ENCODE peak calls at places on chromosomes 13 and 19, in seven cellular contexts. J, Y, F, U, N, L and T are unnamed samples.

GRCh38 chr13:37602743-37603381 is 4.3 kb upstream of the POSTN start:
- DNase-seq in J (no peak), Y (no peak), F (no peak), U (no peak), N (no peak), L (no peak), T (no peak)

GRCh38 chr13:98880673-98881072 is 97.2 kb downstream of the DOCK9 start:
- DNase-seq in J (no peak), Y (no peak), F (no peak), U (no peak), N (no peak), L (no peak), T (no peak)

GRCh38 chr13:98293570-98294142 is 116.6 kb upstream of the RNF113B start:
- DNase-seq in J (no peak), Y (no peak), F (no peak), U (no peak), N (no peak), L (no peak), T (no peak)

GRCh38 chr13:112255550-112256120 is 120.5 kb upstream of the SPACA7 start:
- DNase-seq in J (no peak), Y (peak), F (no peak), U (no peak), N (no peak), L (no peak), T (no peak)

GRCh38 chr19:31659897-31660210 is 310.6 kb upstream of the TSHZ3 start:
- DNase-seq in J (no peak), Y (no peak), F (no peak), U (no peak), N (no peak), L (no peak), T (no peak)

GRCh38 chr13:72341904-72342303 is 385.5 kb downstream of the MZT1 start:
- DNase-seq in J (no peak), Y (no peak), F (no peak), U (no peak), N (no peak), L (no peak), T (no peak)

GRCh38 chr19:55441692-55442321 is 1.3 kb downstream of the SHISA7 start:
- DNase-seq in J (no peak), Y (no peak), F (no peak), U (peak), N (no peak), L (no peak), T (no peak)

GRCh38 chr13:48906200-48906599 is 69.5 kb upstream of the FNDC3A start:
- DNase-seq in J (no peak), Y (no peak), F (no peak), U (no peak), N (no peak), L (no peak), T (no peak)

GRCh38 chr19:32404213-32404938 is 1.2 kb upstream of the DPY19L3 start:
- DNase-seq in J (no peak), Y (no peak), F (no peak), U (no peak), N (no peak), L (no peak), T (no peak)

GRCh38 chr13:112703935-112704633 is 14.2 kb downstream of the ATP11A start:
- DNase-seq in J (no peak), Y (no peak), F (no peak), U (no peak), N (no peak), L (no peak), T (no peak)

GRCh38 chr13:86051134-86052103 is 252.2 kb upstream of the SLITRK6 start:
- DNase-seq in J (no peak), Y (no peak), F (no peak), U (no peak), N (no peak), L (no peak), T (no peak)

GRCh38 chr13:33016414-33017409 is at the start of gene KL:
- DNase-seq in J (peak), Y (peak), F (no peak), U (no peak), N (peak), L (peak), T (peak)

GRCh38 chr13:49400755-49401659 is 42.9 kb downstream of the CAB39L start:
- DNase-seq in J (no peak), Y (no peak), F (no peak), U (no peak), N (no peak), L (peak), T (no peak)

GRCh38 chr19:17209126-17210036 is 5.8 kb upstream of the USE1 start:
- DNase-seq in J (no peak), Y (no peak), F (peak), U (no peak), N (peak), L (no peak), T (no peak)

GRCh38 chr19:38037151-38037611 is 130.2 kb downstream of the SIPA1L3 start:
- DNase-seq in J (no peak), Y (no peak), F (no peak), U (no peak), N (peak), L (no peak), T (no peak)

GRCh38 chr13:108779308-108779707 is 149.9 kb downstream of the MYO16 start:
- DNase-seq in J (no peak), Y (no peak), F (no peak), U (no peak), N (no peak), L (no peak), T (no peak)

GRCh38 chr13:110922506-110922905 is 7.6 kb upstream of the ANKRD10 start:
- DNase-seq in J (no peak), Y (no peak), F (no peak), U (no peak), N (no peak), L (no peak), T (no peak)

GRCh38 chr19:48461982-48462655 is 6.7 kb downstream of the KCNJ14 start:
- DNase-seq in J (no peak), Y (no peak), F (no peak), U (no peak), N (no peak), L (no peak), T (peak)

GRCh38 chr19:8473652-8474476 is 28.6 kb downstream of the PRAM1 start:
- DNase-seq in J (no peak), Y (no peak), F (no peak), U (no peak), N (no peak), L (no peak), T (no peak)

GRCh38 chr13:61728468-61728867 is 312.8 kb upstream of the PCDH20 start:
- DNase-seq in J (no peak), Y (no peak), F (no peak), U (no peak), N (peak), L (no peak), T (no peak)

GRCh38 chr13:28322256-28322895 is 172.6 kb downstream of the FLT1 start:
- DNase-seq in J (no peak), Y (no peak), F (no peak), U (no peak), N (no peak), L (no peak), T (no peak)

GRCh38 chr13:23140492-23140891 is 40.3 kb upstream of the SGCG start:
- DNase-seq in J (no peak), Y (no peak), F (no peak), U (no peak), N (no peak), L (no peak), T (no peak)

GRCh38 chr19:1774999-1775772 is 21.9 kb downstream of the ONECUT3 start:
- DNase-seq in J (no peak), Y (no peak), F (no peak), U (no peak), N (peak), L (no peak), T (no peak)

GRCh38 chr19:13557756-13558398 is 51.6 kb upstream of the CACNA1A start:
- DNase-seq in J (no peak), Y (no peak), F (no peak), U (no peak), N (no peak), L (no peak), T (no peak)

GRCh38 chr13:21137696-21138095 is 38.7 kb downstream of the SKA3 start:
- DNase-seq in J (no peak), Y (no peak), F (no peak), U (no peak), N (no peak), L (no peak), T (no peak)

GRCh38 chr19:16019691-16020448 is 56.4 kb upstream of the TPM4 start:
- DNase-seq in J (no peak), Y (peak), F (no peak), U (no peak), N (peak), L (no peak), T (peak)

GRCh38 chr19:19033176-19033425 is 216 bp downstream of the SUGP2 start:
- DNase-seq in J (no peak), Y (no peak), F (no peak), U (no peak), N (no peak), L (no peak), T (no peak)

GRCh38 chr13:50124536-50125305 is 109.5 kb downstream of the KCNRG start:
- DNase-seq in J (peak), Y (peak), F (no peak), U (peak), N (peak), L (peak), T (no peak)

GRCh38 chr19:11359421-11359820 is 4.2 kb downstream of the PLPPR2 start:
- DNase-seq in J (no peak), Y (no peak), F (no peak), U (no peak), N (peak), L (no peak), T (no peak)

GRCh38 chr13:48531416-48532145 is 1.3 kb downstream of the RCBTB2 start:
- DNase-seq in J (no peak), Y (no peak), F (no peak), U (peak), N (no peak), L (no peak), T (no peak)